ENCODE peak calls at places on chromosome X, in eight cellular contexts. One of them, this sample, is unnamed.

GRCh38 chrX:129984196-129984962 is 1.9 kb downstream of the BCORL1 start:
- DNase-seq in GM23248: peak
- DNase-seq in PC-3: no peak
- DNase-seq in ovary: peak
- DNase-seq in right lobe of liver: peak
- DNase-seq in upper lobe of left lung: peak
- DNase-seq in cardiac muscle cell: no peak
- DNase-seq in NT2/D1: no peak
- DNase-seq in this sample: peak

GRCh38 chrX:115584715-115585114 is 23.7 kb downstream of the PLS3 start:
- DNase-seq in GM23248: peak
- DNase-seq in right lobe of liver: no peak
- DNase-seq in NT2/D1: no peak
- DNase-seq in PC-3: peak
- DNase-seq in upper lobe of left lung: no peak
- DNase-seq in ovary: no peak
- DNase-seq in cardiac muscle cell: no peak
- DNase-seq in this sample: no peak

GRCh38 chrX:109632906-109633504 is 8.0 kb upstream of the KCNE5 start:
- DNase-seq in NT2/D1: peak
- DNase-seq in PC-3: peak
- DNase-seq in GM23248: peak
- DNase-seq in upper lobe of left lung: no peak
- DNase-seq in ovary: no peak
- DNase-seq in cardiac muscle cell: peak
- DNase-seq in right lobe of liver: no peak
- DNase-seq in this sample: peak

GRCh38 chrX:69156638-69157037 is 8.6 kb downstream of the PJA1 start:
- DNase-seq in upper lobe of left lung: no peak
- DNase-seq in GM23248: no peak
- DNase-seq in right lobe of liver: no peak
- DNase-seq in ovary: no peak
- DNase-seq in PC-3: no peak
- DNase-seq in NT2/D1: no peak
- DNase-seq in cardiac muscle cell: no peak
- DNase-seq in this sample: no peak

GRCh38 chrX:110992611-110993010 is 103.4 kb upstream of the PAK3 start:
- DNase-seq in NT2/D1: peak
- DNase-seq in GM23248: peak
- DNase-seq in ovary: no peak
- DNase-seq in cardiac muscle cell: peak
- DNase-seq in PC-3: peak
- DNase-seq in right lobe of liver: no peak
- DNase-seq in upper lobe of left lung: no peak
- DNase-seq in this sample: peak

GRCh38 chrX:71098302-71098701 is 2.7 kb downstream of the FOXO4 start:
- DNase-seq in GM23248: peak
- DNase-seq in NT2/D1: no peak
- DNase-seq in upper lobe of left lung: no peak
- DNase-seq in PC-3: peak
- DNase-seq in ovary: peak
- DNase-seq in cardiac muscle cell: peak
- DNase-seq in right lobe of liver: no peak
- DNase-seq in this sample: peak

GRCh38 chrX:40083120-40083978 is 14.4 kb downstream of the BCOR start:
- DNase-seq in upper lobe of left lung: peak
- DNase-seq in right lobe of liver: peak
- DNase-seq in GM23248: peak
- DNase-seq in PC-3: peak
- DNase-seq in ovary: peak
- DNase-seq in cardiac muscle cell: peak
- DNase-seq in NT2/D1: no peak
- DNase-seq in this sample: no peak

GRCh38 chrX:114976321-114976720 is 41.1 kb downstream of the IL13RA2 start:
- DNase-seq in PC-3: peak
- DNase-seq in GM23248: peak
- DNase-seq in NT2/D1: no peak
- DNase-seq in right lobe of liver: no peak
- DNase-seq in upper lobe of left lung: no peak
- DNase-seq in ovary: no peak
- DNase-seq in cardiac muscle cell: no peak
- DNase-seq in this sample: no peak

DNA sequence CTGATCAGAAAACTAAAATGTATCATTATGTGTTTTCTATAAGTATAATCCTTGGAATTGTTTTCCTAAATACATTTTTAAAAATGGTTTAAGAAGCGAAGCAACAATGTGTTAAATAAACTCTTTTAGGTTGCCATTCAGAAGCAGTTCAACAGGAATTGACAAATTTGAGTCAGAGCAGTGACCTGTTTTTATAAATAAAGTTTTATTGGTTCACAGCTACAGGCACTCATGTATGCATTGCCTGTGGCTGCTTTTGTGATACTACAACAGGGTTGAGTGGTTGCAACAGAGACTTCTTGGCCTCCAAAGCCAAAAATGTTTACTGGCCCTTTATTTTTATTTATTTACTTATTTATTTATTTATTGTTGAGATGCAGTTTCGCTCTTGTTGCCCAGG is 99.5 kb downstream of the FRMPD4 start:
- DNase-seq in ovary: no peak
- DNase-seq in upper lobe of left lung: no peak
- DNase-seq in GM23248: no peak
- DNase-seq in cardiac muscle cell: no peak
- DNase-seq in right lobe of liver: no peak
- DNase-seq in PC-3: no peak
- DNase-seq in NT2/D1: no peak
- DNase-seq in this sample: no peak
- H3K4me3 ChIP-seq in ovary: no peak
- H3K4me3 ChIP-seq in upper lobe of left lung: no peak
- H3K4me3 ChIP-seq in GM23248: no peak
- H3K4me3 ChIP-seq in cardiac muscle cell: no peak
- H3K4me3 ChIP-seq in right lobe of liver: no peak
- H3K4me3 ChIP-seq in PC-3: no peak
- H3K4me3 ChIP-seq in NT2/D1: no peak
- H3K4me3 ChIP-seq in this sample: no peak

GRCh38 chrX:9430346-9430745 is 34.5 kb upstream of the TBL1X start:
- DNase-seq in PC-3: no peak
- DNase-seq in upper lobe of left lung: no peak
- DNase-seq in GM23248: no peak
- DNase-seq in NT2/D1: no peak
- DNase-seq in cardiac muscle cell: no peak
- DNase-seq in ovary: no peak
- DNase-seq in right lobe of liver: no peak
- DNase-seq in this sample: no peak

GRCh38 chrX:9433596-9433995 is 31.3 kb upstream of the TBL1X start:
- DNase-seq in NT2/D1: no peak
- DNase-seq in GM23248: no peak
- DNase-seq in cardiac muscle cell: no peak
- DNase-seq in PC-3: no peak
- DNase-seq in right lobe of liver: no peak
- DNase-seq in ovary: no peak
- DNase-seq in upper lobe of left lung: no peak
- DNase-seq in this sample: no peak

GRCh38 chrX:9431281-9431680 is 33.6 kb upstream of the TBL1X start:
- DNase-seq in cardiac muscle cell: no peak
- DNase-seq in upper lobe of left lung: no peak
- DNase-seq in right lobe of liver: no peak
- DNase-seq in PC-3: no peak
- DNase-seq in ovary: no peak
- DNase-seq in GM23248: no peak
- DNase-seq in NT2/D1: no peak
- DNase-seq in this sample: no peak

GRCh38 chrX:9434151-9434550 is 30.7 kb upstream of the TBL1X start:
- DNase-seq in GM23248: no peak
- DNase-seq in NT2/D1: no peak
- DNase-seq in ovary: no peak
- DNase-seq in cardiac muscle cell: no peak
- DNase-seq in upper lobe of left lung: no peak
- DNase-seq in PC-3: no peak
- DNase-seq in right lobe of liver: no peak
- DNase-seq in this sample: no peak

GRCh38 chrX:9429767-9430166 is 35.1 kb upstream of the TBL1X start:
- DNase-seq in cardiac muscle cell: no peak
- DNase-seq in GM23248: no peak
- DNase-seq in PC-3: no peak
- DNase-seq in upper lobe of left lung: no peak
- DNase-seq in ovary: no peak
- DNase-seq in NT2/D1: no peak
- DNase-seq in right lobe of liver: no peak
- DNase-seq in this sample: no peak
- H3K4me3 ChIP-seq in cardiac muscle cell: no peak
- H3K4me3 ChIP-seq in GM23248: no peak
- H3K4me3 ChIP-seq in PC-3: no peak
- H3K4me3 ChIP-seq in upper lobe of left lung: no peak
- H3K4me3 ChIP-seq in ovary: no peak
- H3K4me3 ChIP-seq in NT2/D1: no peak
- H3K4me3 ChIP-seq in right lobe of liver: no peak
- H3K4me3 ChIP-seq in this sample: no peak

GRCh38 chrX:44914532-44915198 is 41.7 kb downstream of the KDM6A start:
- DNase-seq in GM23248: peak
- DNase-seq in ovary: no peak
- DNase-seq in cardiac muscle cell: no peak
- DNase-seq in right lobe of liver: no peak
- DNase-seq in PC-3: no peak
- DNase-seq in upper lobe of left lung: no peak
- DNase-seq in NT2/D1: no peak
- DNase-seq in this sample: no peak
- H3K4me3 ChIP-seq in GM23248: no peak
- H3K4me3 ChIP-seq in ovary: no peak
- H3K4me3 ChIP-seq in cardiac muscle cell: no peak
- H3K4me3 ChIP-seq in right lobe of liver: peak
- H3K4me3 ChIP-seq in PC-3: no peak
- H3K4me3 ChIP-seq in upper lobe of left lung: no peak
- H3K4me3 ChIP-seq in NT2/D1: no peak
- H3K4me3 ChIP-seq in this sample: no peak

GRCh38 chrX:47574096-47574553 is 8.1 kb upstream of the TIMP1 start:
- DNase-seq in cardiac muscle cell: peak
- DNase-seq in GM23248: no peak
- DNase-seq in NT2/D1: no peak
- DNase-seq in upper lobe of left lung: peak
- DNase-seq in PC-3: no peak
- DNase-seq in right lobe of liver: no peak
- DNase-seq in ovary: peak
- DNase-seq in this sample: no peak
- H3K4me3 ChIP-seq in cardiac muscle cell: peak
- H3K4me3 ChIP-seq in GM23248: no peak
- H3K4me3 ChIP-seq in NT2/D1: peak
- H3K4me3 ChIP-seq in upper lobe of left lung: peak
- H3K4me3 ChIP-seq in PC-3: no peak
- H3K4me3 ChIP-seq in right lobe of liver: no peak
- H3K4me3 ChIP-seq in ovary: peak
- H3K4me3 ChIP-seq in this sample: no peak

DNA sequence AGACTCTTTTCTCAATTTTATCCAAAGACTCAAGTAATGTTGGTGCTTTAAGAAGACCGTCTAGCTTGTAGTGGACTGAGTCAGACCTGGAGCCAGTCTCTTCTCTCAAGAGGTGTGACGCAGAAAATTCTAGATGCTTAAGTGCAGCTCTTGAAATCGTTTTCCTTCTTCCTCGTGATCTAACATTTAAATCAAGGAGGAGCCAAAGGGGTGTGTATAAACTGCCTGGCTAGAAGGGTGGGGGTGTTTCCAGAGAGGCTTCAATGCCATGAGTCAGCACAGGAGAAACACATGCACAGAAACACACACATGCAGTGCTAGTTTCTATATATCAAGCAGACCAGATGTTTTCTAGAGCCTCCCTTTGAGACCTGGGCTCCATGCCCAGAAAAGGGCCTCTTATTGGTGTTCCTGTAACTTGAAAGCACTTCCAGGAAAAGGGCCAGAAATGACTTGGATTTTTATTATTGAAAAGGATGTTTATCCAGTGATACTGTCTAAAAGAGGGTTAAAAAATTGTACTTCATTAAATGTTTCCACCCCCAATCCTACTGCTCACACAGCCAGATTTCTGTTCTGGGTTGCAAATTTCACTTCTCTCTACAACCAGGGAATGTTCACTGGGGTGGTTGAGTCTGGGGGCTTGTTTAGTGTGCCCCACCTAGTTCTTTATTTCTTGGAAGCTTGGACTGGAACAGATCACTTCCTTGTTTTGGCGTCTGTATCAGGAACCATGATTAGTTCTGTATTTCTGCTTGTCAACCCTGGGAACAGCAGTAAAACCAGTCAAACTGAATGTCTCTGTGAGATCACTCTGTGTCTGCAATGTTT is at the start of gene CLIC2:
- DNase-seq in cardiac muscle cell: no peak
- DNase-seq in PC-3: peak
- DNase-seq in GM23248: peak
- DNase-seq in upper lobe of left lung: no peak
- DNase-seq in right lobe of liver: no peak
- DNase-seq in ovary: peak
- DNase-seq in NT2/D1: no peak
- DNase-seq in this sample: no peak
- H3K4me3 ChIP-seq in cardiac muscle cell: no peak
- H3K4me3 ChIP-seq in PC-3: no peak
- H3K4me3 ChIP-seq in GM23248: no peak
- H3K4me3 ChIP-seq in upper lobe of left lung: peak
- H3K4me3 ChIP-seq in right lobe of liver: no peak
- H3K4me3 ChIP-seq in ovary: peak
- H3K4me3 ChIP-seq in NT2/D1: no peak
- H3K4me3 ChIP-seq in this sample: no peak

GRCh38 chrX:132217203-132218073 is 1.8 kb downstream of the RAP2C start:
- DNase-seq in NT2/D1: peak
- DNase-seq in PC-3: peak
- DNase-seq in cardiac muscle cell: peak
- DNase-seq in GM23248: peak
- DNase-seq in right lobe of liver: peak
- DNase-seq in upper lobe of left lung: peak
- DNase-seq in ovary: peak
- DNase-seq in this sample: peak

GRCh38 chrX:132218100-132218807 is 993 bp downstream of the RAP2C start:
- DNase-seq in PC-3: peak
- DNase-seq in upper lobe of left lung: peak
- DNase-seq in right lobe of liver: peak
- DNase-seq in cardiac muscle cell: peak
- DNase-seq in ovary: peak
- DNase-seq in NT2/D1: peak
- DNase-seq in GM23248: peak
- DNase-seq in this sample: peak

GRCh38 chrX:132216806-132217202 is 2.4 kb downstream of the RAP2C start:
- DNase-seq in upper lobe of left lung: no peak
- DNase-seq in right lobe of liver: no peak
- DNase-seq in ovary: no peak
- DNase-seq in NT2/D1: no peak
- DNase-seq in GM23248: peak
- DNase-seq in PC-3: peak
- DNase-seq in cardiac muscle cell: no peak
- DNase-seq in this sample: peak

GRCh38 chrX:132214518-132214917 is 4.7 kb downstream of the RAP2C start:
- DNase-seq in NT2/D1: no peak
- DNase-seq in PC-3: no peak
- DNase-seq in right lobe of liver: no peak
- DNase-seq in cardiac muscle cell: peak
- DNase-seq in upper lobe of left lung: no peak
- DNase-seq in ovary: no peak
- DNase-seq in GM23248: no peak
- DNase-seq in this sample: no peak

GRCh38 chrX:132216283-132216682 is 3.0 kb downstream of the RAP2C start:
- DNase-seq in right lobe of liver: no peak
- DNase-seq in upper lobe of left lung: no peak
- DNase-seq in cardiac muscle cell: no peak
- DNase-seq in GM23248: no peak
- DNase-seq in NT2/D1: no peak
- DNase-seq in ovary: no peak
- DNase-seq in PC-3: no peak
- DNase-seq in this sample: no peak
- H3K4me3 ChIP-seq in right lobe of liver: peak
- H3K4me3 ChIP-seq in upper lobe of left lung: peak
- H3K4me3 ChIP-seq in cardiac muscle cell: peak
- H3K4me3 ChIP-seq in GM23248: peak
- H3K4me3 ChIP-seq in NT2/D1: peak
- H3K4me3 ChIP-seq in ovary: peak
- H3K4me3 ChIP-seq in PC-3: peak
- H3K4me3 ChIP-seq in this sample: peak

GRCh38 chrX:101745046-101745445 is 85.4 kb upstream of the ARMCX2 start:
- DNase-seq in upper lobe of left lung: no peak
- DNase-seq in GM23248: no peak
- DNase-seq in right lobe of liver: no peak
- DNase-seq in NT2/D1: no peak
- DNase-seq in ovary: no peak
- DNase-seq in cardiac muscle cell: no peak
- DNase-seq in PC-3: no peak
- DNase-seq in this sample: no peak
- H3K4me3 ChIP-seq in upper lobe of left lung: no peak
- H3K4me3 ChIP-seq in GM23248: no peak
- H3K4me3 ChIP-seq in right lobe of liver: no peak
- H3K4me3 ChIP-seq in NT2/D1: no peak
- H3K4me3 ChIP-seq in ovary: no peak
- H3K4me3 ChIP-seq in cardiac muscle cell: no peak
- H3K4me3 ChIP-seq in PC-3: no peak
- H3K4me3 ChIP-seq in this sample: no peak

This sample was measured in HAP-1.